ENCODE peak calls at places on chromosome 21, in nine cellular contexts. U is left ventricle myocardium inferior; N is stomach; X is IMR-90; J is CD8-positive, alpha-beta T cell; A is Peyer's patch; K is pancreas; F is lung; D is fibroblast of lung. H is an unnamed sample.

GRCh38 chr21:37530901-37531351 is 164.4 kb downstream of the DYRK1A start:
- DNase-seq in U (no peak), N (no peak), X (no peak), J (no peak), A (no peak), K (no peak), F (no peak), D (no peak), H (no peak)

GRCh38 chr21:14259669-14260458 is 43.9 kb downstream of the RBM11 start:
- DNase-seq in U (no peak), N (no peak), X (peak; percentile 56), J (no peak), A (no peak), K (no peak), F (no peak), D (peak; percentile 28), H (peak; percentile 38)

GRCh38 chr21:33976980-33977720 is 61.5 kb upstream of the ATP5PO start:
- DNase-seq in U (no peak), N (no peak), X (no peak), J (no peak), A (no peak), K (no peak), F (no peak), D (no peak), H (no peak)

GRCh38 chr21:33865996-33866575 is 49.5 kb downstream of the ATP5PO start:
- DNase-seq in U (no peak), N (no peak), X (no peak), J (no peak), A (no peak), K (no peak), F (no peak), D (no peak), H (no peak)

GRCh38 chr21:45087022-45087823 is 12.8 kb downstream of the ADARB1 start:
- DNase-seq in U (no peak), N (no peak), X (peak; percentile 44), J (no peak), A (no peak), K (no peak), F (no peak), D (no peak), H (peak; percentile 46)

GRCh38 chr21:44505673-44506278 is 34.2 kb downstream of the KRTAP10-1 start:
- DNase-seq in U (no peak), N (no peak), X (no peak), J (no peak), A (no peak), K (no peak), F (no peak), D (no peak), H (no peak)

GRCh38 chr21:46078322-46078981 is 19.5 kb upstream of the COL6A2 start:
- DNase-seq in U (no peak), N (peak; percentile 22), X (no peak), J (peak; percentile 4), A (peak; percentile 6), K (no peak), F (peak; percentile 19), D (peak; percentile 76), H (peak; percentile 63)

GRCh38 chr21:46121286-46122221 is 23.6 kb downstream of the COL6A2 start:
- DNase-seq in U (peak; percentile 12), N (peak; percentile 19), X (no peak), J (no peak), A (no peak), K (no peak), F (no peak), D (no peak), H (no peak)

GRCh38 chr21:46112731-46113215 is 14.9 kb downstream of the COL6A2 start:
- DNase-seq in U (no peak), N (peak; percentile 20), X (no peak), J (peak; percentile 4), A (peak; percentile 8), K (peak; percentile 0), F (no peak), D (no peak), H (no peak)

GRCh38 chr21:37225440-37225839 is 41.7 kb downstream of the VPS26C start:
- DNase-seq in U (no peak), N (no peak), X (no peak), J (peak; percentile 63), A (no peak), K (no peak), F (no peak), D (no peak), H (no peak)

GRCh38 chr21:29289317-29289716 is 9.4 kb upstream of the BACH1 start:
- DNase-seq in U (no peak), N (no peak), X (no peak), J (no peak), A (no peak), K (no peak), F (no peak), D (no peak), H (no peak)

GRCh38 chr21:30072496-30072895 is 94.1 kb downstream of the CLDN17 start:
- DNase-seq in U (no peak), N (peak; percentile 27), X (no peak), J (no peak), A (no peak), K (no peak), F (no peak), D (peak; percentile 0), H (peak; percentile 1)

DNA sequence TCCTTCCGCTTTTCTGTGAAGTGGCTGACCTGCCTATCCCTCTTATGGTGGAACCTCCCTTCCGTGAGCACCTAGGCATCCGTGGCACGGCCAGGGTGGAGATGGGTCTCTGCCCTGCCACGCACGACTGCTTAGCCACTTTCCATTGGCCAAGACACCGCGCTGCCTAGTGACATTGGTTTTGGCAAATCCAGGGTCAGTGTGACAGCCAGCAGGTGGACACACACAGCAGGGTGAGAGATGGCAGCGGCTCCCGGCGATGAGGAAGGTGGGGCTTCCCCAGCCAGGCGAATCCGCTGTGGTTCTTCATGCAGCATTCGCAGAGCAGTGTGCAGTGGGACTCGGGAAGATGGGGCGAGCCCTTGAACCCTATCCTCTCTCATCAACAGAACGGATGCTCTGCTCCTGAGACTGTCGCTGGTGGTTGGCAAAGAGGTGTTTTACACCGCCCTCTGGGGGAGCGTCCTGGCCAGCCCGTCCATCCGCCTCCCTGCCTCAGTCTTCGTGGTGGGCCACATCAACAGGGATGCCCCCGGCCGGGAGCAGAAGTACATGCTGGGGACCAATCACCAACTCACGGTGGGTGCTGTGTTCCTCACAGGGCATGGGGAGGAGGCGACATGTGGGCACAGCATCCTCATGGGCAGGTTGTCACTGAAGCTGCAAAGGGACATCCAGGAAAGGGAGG is 51.8 kb downstream of the DOP1B start:
- DNase-seq in U (no peak), N (no peak), X (no peak), J (no peak), A (no peak), K (no peak), F (no peak), D (no peak), H (no peak)
- TF ChIP-seq CTCF in U (no peak), N (no peak), X (no peak), J (no peak), A (no peak), K (no peak), F (no peak), D (no peak), H (no peak)

GRCh38 chr21:26082549-26082948 is 88.0 kb downstream of the APP start:
- DNase-seq in U (no peak), N (no peak), X (no peak), J (no peak), A (no peak), K (no peak), F (no peak), D (no peak), H (no peak)

GRCh38 chr21:26080211-26080610 is 90.4 kb downstream of the APP start:
- DNase-seq in U (no peak), N (no peak), X (no peak), J (no peak), A (no peak), K (no peak), F (no peak), D (no peak), H (no peak)

GRCh38 chr21:26072891-26073615 is 97.5 kb downstream of the APP start:
- DNase-seq in U (no peak), N (no peak), X (peak; percentile 87), J (no peak), A (no peak), K (no peak), F (no peak), D (peak; percentile 92), H (peak; percentile 83)

GRCh38 chr21:26079376-26079775 is 91.2 kb downstream of the APP start:
- DNase-seq in U (no peak), N (no peak), X (peak; percentile 65), J (no peak), A (no peak), K (no peak), F (no peak), D (peak; percentile 52), H (peak; percentile 58)

DNA sequence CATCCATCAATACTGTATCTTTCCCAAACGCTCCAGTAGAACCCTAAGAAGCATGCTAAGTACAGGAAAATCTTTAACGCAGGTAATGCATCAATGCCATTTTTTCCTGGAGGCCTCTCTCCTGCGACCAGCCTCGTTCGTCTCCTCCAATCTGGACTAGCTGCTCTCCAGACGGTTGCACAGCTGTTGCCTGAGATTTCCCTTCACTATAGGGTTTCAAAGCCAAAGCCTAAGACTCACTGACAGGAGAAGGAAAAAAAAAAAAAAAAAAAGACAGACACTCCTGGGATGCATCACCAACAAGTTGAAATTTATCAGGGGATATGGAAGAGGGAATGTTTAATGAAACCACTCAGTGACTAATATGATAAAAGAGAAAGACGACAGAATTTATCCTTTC is 93.0 kb downstream of the APP start:
- DNase-seq in U (no peak), N (no peak), X (peak; percentile 71), J (no peak), A (no peak), K (no peak), F (no peak), D (no peak), H (no peak)
- H3K4me3 ChIP-seq in U (no peak overlapping the region), N (no peak overlapping the region), X (no peak overlapping the region), J (no peak overlapping the region), A (no peak overlapping the region), K (no peak overlapping the region), F (no peak overlapping the region), D (no peak overlapping the region), H (no peak overlapping the region)

GRCh38 chr21:39094847-39095525 is 88.3 kb downstream of the PSMG1 start:
- DNase-seq in U (no peak), N (no peak), X (peak; percentile 93), J (no peak), A (no peak), K (no peak), F (no peak), D (peak; percentile 95), H (peak; percentile 60)
- TF ChIP-seq CTCF in U (no peak), N (no peak), X (no peak), J (no peak), A (no peak), K (no peak), F (no peak), D (no peak), H (no peak)

DNA sequence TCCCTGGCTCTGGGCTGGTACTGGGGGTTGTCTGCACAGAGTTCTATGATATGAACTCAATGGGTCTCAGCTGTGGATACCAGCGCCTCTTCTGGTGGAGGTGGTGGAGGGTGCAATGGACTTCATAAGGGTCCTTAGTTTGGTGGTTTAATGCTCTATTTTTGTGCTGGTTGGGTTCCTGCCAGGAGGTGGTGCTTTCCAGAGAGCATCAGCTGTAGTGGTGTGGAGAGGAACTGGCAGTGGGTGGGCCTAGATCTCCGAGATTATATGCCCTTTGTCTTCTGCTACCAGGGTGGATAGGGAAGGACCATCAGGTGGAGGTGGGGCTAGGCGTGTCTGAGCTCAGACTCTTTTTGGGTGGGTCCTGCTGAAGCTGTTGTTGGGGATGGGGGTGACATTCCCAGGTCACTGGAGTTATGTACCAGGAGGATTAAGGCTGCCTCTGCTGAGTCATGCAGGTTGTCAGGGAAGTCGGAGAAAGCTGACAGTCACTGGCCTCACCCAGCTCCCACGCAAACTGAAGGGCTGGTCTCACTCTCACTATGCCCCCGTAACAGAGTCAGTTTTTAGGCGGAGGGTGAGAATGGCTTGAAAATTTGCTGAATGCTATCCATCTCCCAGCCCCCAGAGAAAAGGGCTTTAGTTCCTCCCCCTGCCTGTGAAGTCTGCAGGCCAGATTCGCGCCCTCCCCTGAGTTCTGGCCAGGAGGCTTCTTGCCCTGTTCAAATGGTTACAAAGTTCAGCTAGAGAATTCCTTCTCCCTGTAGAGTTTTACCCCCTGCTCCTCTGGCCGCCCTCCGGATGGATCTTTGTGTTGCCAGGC is 902.9 kb downstream of the LTN1 start:
- DNase-seq in U (peak; percentile 45), N (no peak), X (no peak), J (no peak), A (no peak), K (no peak), F (no peak), D (no peak), H (no peak)
- H3K4me3 ChIP-seq in U (peak overlapping the region; percentile 56), N (no peak overlapping the region), X (no peak overlapping the region), J (no peak overlapping the region), A (no peak overlapping the region), K (no peak overlapping the region), F (no peak overlapping the region), D (no peak overlapping the region), H (no peak overlapping the region)